ENCODE peak calls at places on chromosome 3, in five cellular contexts. R is HepG2, U is upper lobe of left lung, Z is K562, O is GM12878. C is an unnamed sample.

GRCh38 chr3:9742560-9742959 is 7.2 kb upstream of the OGG1 start:
- ATAC-seq in U (no peak), O (no peak), R (no peak), Z (no peak), C (no peak)

GRCh38 chr3:184688251-184688851 is 23.5 kb downstream of the MAGEF1 start:
- ATAC-seq in O (no peak), R (no peak), Z (no peak), U (no peak), C (peak)

GRCh38 chr3:122890077-122890484 is 95.2 kb downstream of the SLC49A4 start:
- ATAC-seq in U (peak), R (no peak), Z (no peak), O (peak), C (peak)

GRCh38 chr3:15299036-15299435 is 33.4 kb downstream of the SH3BP5 start:
- ATAC-seq in R (no peak), Z (peak), O (no peak), U (no peak), C (no peak)

GRCh38 chr3:153633407-153633806 is 471.4 kb downstream of the RAP2B start:
- ATAC-seq in U (no peak), R (no peak), Z (no peak), O (no peak), C (no peak)

GRCh38 chr3:177523991-177524438 is 326.7 kb upstream of the TBL1XR1 start:
- ATAC-seq in R (peak), Z (no peak), U (no peak), O (no peak), C (peak)

GRCh38 chr3:108605491-108605890 is 16.0 kb downstream of the DZIP3 start:
- ATAC-seq in Z (no peak), O (no peak), R (no peak), U (no peak), C (no peak)

GRCh38 chr3:101950985-101951733 is 101.8 kb downstream of the NFKBIZ start:
- ATAC-seq in O (peak), R (no peak), Z (no peak), U (no peak), C (no peak)

GRCh38 chr3:115916866-115917265 is 293.6 kb downstream of the GAP43 start:
- ATAC-seq in Z (no peak), U (no peak), R (no peak), O (no peak), C (no peak)
- H3K4me3 ChIP-seq in Z (no peak), U (no peak), R (no peak), O (no peak), C (no peak)

DNA sequence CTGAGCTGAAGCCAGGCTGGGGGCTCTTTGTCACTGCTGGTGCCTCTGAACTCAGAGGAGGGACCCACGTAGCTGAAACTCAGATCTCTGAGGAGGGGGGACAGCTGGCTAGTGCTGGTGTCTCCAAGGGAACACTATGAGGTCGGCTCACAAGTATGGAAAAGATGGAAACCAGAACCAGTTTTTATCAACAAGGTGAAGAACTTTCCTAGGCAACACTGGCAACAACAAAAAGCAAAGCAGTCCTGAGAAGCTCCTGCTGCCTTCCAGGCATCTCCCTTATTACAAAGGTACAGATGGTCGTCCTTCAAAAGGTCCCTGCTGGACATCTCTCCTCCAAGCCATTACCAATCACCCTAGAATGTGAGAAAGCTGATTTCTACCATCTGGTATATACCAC is 27.0 kb upstream of the FSTL1 start:
- ATAC-seq in O (no peak), R (no peak), Z (no peak), U (no peak), C (no peak)
- TF ChIP-seq EP300 in O (no peak), R (no peak), Z (no peak), U (no peak), C (no peak)

GRCh38 chr3:182117583-182117982 is 405.9 kb downstream of the SOX2 start:
- ATAC-seq in O (no peak), R (no peak), Z (no peak), U (no peak), C (no peak)
- TF ChIP-seq POLR2AphosphoS5 in O (no peak), R (no peak), Z (no peak), U (no peak), C (no peak)

GRCh38 chr3:124032351-124032880 is 40.5 kb upstream of the ROPN1 start:
- ATAC-seq in R (peak), O (no peak), U (no peak), Z (no peak), C (peak)
- H3K4me3 ChIP-seq in R (peak), O (peak), U (peak), Z (peak), C (peak)